ENCODE peak calls at places on chromosomes 4 and X, in five cellular contexts. One of them, this sample, is unnamed.

GRCh38 chr4:85842540-85842939 is 367.6 kb downstream of the ARHGAP24 start:
- DNase-seq in AG20443: peak; percentile 53
- DNase-seq in lower leg skin: peak; percentile 47
- DNase-seq in CD4-positive, alpha-beta T cell: no peak
- DNase-seq in foreskin fibroblast: peak; percentile 53
- DNase-seq in this sample: peak; percentile 97

GRCh38 chr4:17072483-17072882 is 174.0 kb upstream of the LDB2 start:
- DNase-seq in CD4-positive, alpha-beta T cell: no peak
- DNase-seq in AG20443: no peak
- DNase-seq in foreskin fibroblast: no peak
- DNase-seq in lower leg skin: no peak
- DNase-seq in this sample: no peak

GRCh38 chr4:181939199-181939945 is 303.8 kb upstream of the TENM3 start:
- DNase-seq in lower leg skin: no peak
- DNase-seq in foreskin fibroblast: no peak
- DNase-seq in AG20443: no peak
- DNase-seq in CD4-positive, alpha-beta T cell: no peak
- DNase-seq in this sample: no peak

GRCh38 chr4:17690898-17691297 is 76.5 kb downstream of the MED28 start:
- DNase-seq in foreskin fibroblast: no peak
- DNase-seq in AG20443: no peak
- DNase-seq in lower leg skin: no peak
- DNase-seq in CD4-positive, alpha-beta T cell: no peak
- DNase-seq in this sample: no peak

GRCh38 chr4:39591290-39591689 is 47.4 kb downstream of the SMIM14 start:
- DNase-seq in foreskin fibroblast: peak; percentile 17
- DNase-seq in CD4-positive, alpha-beta T cell: no peak
- DNase-seq in AG20443: no peak
- DNase-seq in lower leg skin: no peak
- DNase-seq in this sample: no peak

GRCh38 chrX:104255465-104255864 is 732 bp upstream of the ESX1 start:
- DNase-seq in lower leg skin: no peak
- DNase-seq in CD4-positive, alpha-beta T cell: no peak
- DNase-seq in AG20443: no peak
- DNase-seq in foreskin fibroblast: no peak
- DNase-seq in this sample: no peak

GRCh38 chr4:42915484-42915883 is 23.0 kb downstream of the GRXCR1 start:
- DNase-seq in CD4-positive, alpha-beta T cell: no peak
- DNase-seq in AG20443: no peak
- DNase-seq in lower leg skin: no peak
- DNase-seq in foreskin fibroblast: no peak
- DNase-seq in this sample: no peak

GRCh38 chr4:13705521-13706035 is 78.1 kb upstream of the BOD1L1 start:
- DNase-seq in foreskin fibroblast: peak; percentile 43
- DNase-seq in lower leg skin: peak; percentile 44
- DNase-seq in CD4-positive, alpha-beta T cell: no peak
- DNase-seq in AG20443: no peak
- DNase-seq in this sample: peak; percentile 92

GRCh38 chr4:101630319-101630986 is 160.1 kb upstream of the BANK1 start:
- DNase-seq in lower leg skin: no peak
- DNase-seq in AG20443: no peak
- DNase-seq in CD4-positive, alpha-beta T cell: no peak
- DNase-seq in foreskin fibroblast: no peak
- DNase-seq in this sample: no peak

GRCh38 chrX:23766650-23767551 is 16.1 kb upstream of the SAT1 start:
- DNase-seq in AG20443: no peak
- DNase-seq in foreskin fibroblast: no peak
- DNase-seq in CD4-positive, alpha-beta T cell: no peak
- DNase-seq in lower leg skin: no peak
- DNase-seq in this sample: no peak

GRCh38 chrX:85619962-85620361 is 240.5 kb upstream of the POF1B start:
- DNase-seq in lower leg skin: no peak
- DNase-seq in AG20443: no peak
- DNase-seq in foreskin fibroblast: no peak
- DNase-seq in CD4-positive, alpha-beta T cell: no peak
- DNase-seq in this sample: no peak

GRCh38 chr4:159021597-159022385 is 81.1 kb upstream of the RAPGEF2 start:
- DNase-seq in AG20443: no peak
- DNase-seq in lower leg skin: no peak
- DNase-seq in CD4-positive, alpha-beta T cell: no peak
- DNase-seq in foreskin fibroblast: no peak
- DNase-seq in this sample: no peak

GRCh38 chrX:66889418-66889817 is 250.5 kb upstream of the EDA2R start:
- DNase-seq in CD4-positive, alpha-beta T cell: no peak
- DNase-seq in lower leg skin: no peak
- DNase-seq in foreskin fibroblast: no peak
- DNase-seq in AG20443: no peak
- DNase-seq in this sample: no peak

GRCh38 chr4:88706574-88706973 is 8.9 kb upstream of the NAP1L5 start:
- DNase-seq in CD4-positive, alpha-beta T cell: no peak
- DNase-seq in AG20443: peak; percentile 71
- DNase-seq in foreskin fibroblast: peak; percentile 80
- DNase-seq in lower leg skin: no peak
- DNase-seq in this sample: peak; percentile 77

GRCh38 chr4:83009529-83009928 is 1.1 kb downstream of the LIN54 start:
- DNase-seq in foreskin fibroblast: peak; percentile 37
- DNase-seq in lower leg skin: no peak
- DNase-seq in CD4-positive, alpha-beta T cell: no peak
- DNase-seq in AG20443: no peak
- DNase-seq in this sample: peak; percentile 5

GRCh38 chrX:145405012-145405411 is 157.7 kb downstream of the SPANXN1 start:
- DNase-seq in AG20443: peak; percentile 7
- DNase-seq in foreskin fibroblast: peak; percentile 0
- DNase-seq in lower leg skin: no peak
- DNase-seq in CD4-positive, alpha-beta T cell: no peak
- DNase-seq in this sample: peak; percentile 29

GRCh38 chr4:25839687-25840086 is 23.1 kb downstream of the SEL1L3 start:
- DNase-seq in AG20443: no peak
- DNase-seq in foreskin fibroblast: no peak
- DNase-seq in CD4-positive, alpha-beta T cell: no peak
- DNase-seq in lower leg skin: no peak
- DNase-seq in this sample: no peak

GRCh38 chr4:126364290-126364978 is 1049.7 kb downstream of the FAT4 start:
- DNase-seq in lower leg skin: no peak
- DNase-seq in foreskin fibroblast: peak; percentile 41
- DNase-seq in CD4-positive, alpha-beta T cell: no peak
- DNase-seq in AG20443: no peak
- DNase-seq in this sample: peak; percentile 0

GRCh38 chr4:152462715-152463114 is 73.2 kb downstream of the FBXW7 start:
- DNase-seq in foreskin fibroblast: no peak
- DNase-seq in CD4-positive, alpha-beta T cell: no peak
- DNase-seq in lower leg skin: no peak
- DNase-seq in AG20443: peak; percentile 25
- DNase-seq in this sample: no peak

GRCh38 chr4:181194096-181194495 is 1049.1 kb upstream of the TENM3 start:
- DNase-seq in AG20443: no peak
- DNase-seq in lower leg skin: no peak
- DNase-seq in foreskin fibroblast: no peak
- DNase-seq in CD4-positive, alpha-beta T cell: no peak
- DNase-seq in this sample: no peak

GRCh38 chrX:38627683-38628082 is 66.3 kb downstream of the TSPAN7 start:
- DNase-seq in AG20443: no peak
- DNase-seq in foreskin fibroblast: peak; percentile 2
- DNase-seq in CD4-positive, alpha-beta T cell: no peak
- DNase-seq in lower leg skin: no peak
- DNase-seq in this sample: peak; percentile 59

GRCh38 chr4:151922811-151923210 is 162.0 kb upstream of the GATB start:
- DNase-seq in lower leg skin: no peak
- DNase-seq in CD4-positive, alpha-beta T cell: no peak
- DNase-seq in foreskin fibroblast: peak; percentile 45
- DNase-seq in AG20443: no peak
- DNase-seq in this sample: no peak

GRCh38 chrX:149909324-149910177 is 19.8 kb upstream of the HSFX4 start:
- DNase-seq in foreskin fibroblast: no peak
- DNase-seq in CD4-positive, alpha-beta T cell: no peak
- DNase-seq in lower leg skin: no peak
- DNase-seq in AG20443: no peak
- DNase-seq in this sample: no peak

GRCh38 chrX:19920945-19921344 is 33.5 kb upstream of the SH3KBP1 start:
- DNase-seq in AG20443: no peak
- DNase-seq in lower leg skin: no peak
- DNase-seq in foreskin fibroblast: no peak
- DNase-seq in CD4-positive, alpha-beta T cell: no peak
- DNase-seq in this sample: no peak

GRCh38 chr4:169070071-169070894 is 60.2 kb upstream of the CBR4 start:
- DNase-seq in AG20443: peak; percentile 76
- DNase-seq in lower leg skin: peak; percentile 64
- DNase-seq in CD4-positive, alpha-beta T cell: no peak
- DNase-seq in foreskin fibroblast: peak; percentile 82
- DNase-seq in this sample: peak; percentile 69

GRCh38 chr4:153152453-153153338 is 51.5 kb upstream of the TRIM2 start:
- DNase-seq in foreskin fibroblast: peak; percentile 55
- DNase-seq in CD4-positive, alpha-beta T cell: peak; percentile 61
- DNase-seq in lower leg skin: no peak
- DNase-seq in AG20443: peak; percentile 30
- DNase-seq in this sample: peak; percentile 34

GRCh38 chr4:87118826-87119225 is 101.6 kb downstream of the KLHL8 start:
- DNase-seq in foreskin fibroblast: peak; percentile 29
- DNase-seq in lower leg skin: no peak
- DNase-seq in AG20443: no peak
- DNase-seq in CD4-positive, alpha-beta T cell: no peak
- DNase-seq in this sample: peak; percentile 42

GRCh38 chrX:139826065-139827044 is 106.5 kb downstream of the ATP11C start:
- DNase-seq in foreskin fibroblast: peak; percentile 8
- DNase-seq in AG20443: peak; percentile 57
- DNase-seq in lower leg skin: no peak
- DNase-seq in CD4-positive, alpha-beta T cell: no peak
- DNase-seq in this sample: peak; percentile 70

GRCh38 chr4:83180469-83180968 is 66.0 kb upstream of the PLAC8 start:
- DNase-seq in foreskin fibroblast: no peak
- DNase-seq in CD4-positive, alpha-beta T cell: no peak
- DNase-seq in lower leg skin: no peak
- DNase-seq in AG20443: no peak
- DNase-seq in this sample: no peak

GRCh38 chrX:22376369-22376768 is 103.7 kb downstream of the CBLL2 start:
- DNase-seq in CD4-positive, alpha-beta T cell: no peak
- DNase-seq in lower leg skin: no peak
- DNase-seq in AG20443: no peak
- DNase-seq in foreskin fibroblast: no peak
- DNase-seq in this sample: no peak